ENCODE peak calls at places on chromosomes 2 and 18, in seven cellular contexts. J is heart left ventricle, M is epithelial cell of esophagus, C is body of pancreas, Y is lower leg skin, A is cardiac fibroblast, O is astrocyte of the spinal cord. V is an unnamed sample.

GRCh38 chr2:59025157-59025757 is 784.1 kb upstream of the FANCL start:
- DNase-seq in J (no peak), M (peak), C (peak), Y (no peak), A (peak), O (peak), V (peak)

GRCh38 chr2:12177052-12177994 is 430.9 kb downstream of the LPIN1 start:
- DNase-seq in J (peak), M (peak), C (peak), Y (no peak), A (peak), O (peak), V (peak)

GRCh38 chr2:83104202-83104601 is 1354.9 kb downstream of the SUCLG1 start:
- DNase-seq in J (no peak), M (no peak), C (no peak), Y (no peak), A (no peak), O (no peak), V (no peak)

GRCh38 chr2:9693138-9693520 is 62.3 kb upstream of the YWHAQ start:
- DNase-seq in J (peak), M (peak), C (no peak), Y (peak), A (peak), O (peak), V (peak)

GRCh38 chr2:231765496-231765929 is 15.6 kb downstream of the PDE6D start:
- DNase-seq in J (no peak), M (no peak), C (no peak), Y (no peak), A (no peak), O (no peak), V (no peak)

GRCh38 chr18:79512461-79513380 is 117.0 kb downstream of the NFATC1 start:
- DNase-seq in J (no peak), M (no peak), C (peak), Y (peak), A (no peak), O (no peak), V (no peak)

GRCh38 chr2:238642973-238643372 is 204.9 kb upstream of the TWIST2 start:
- DNase-seq in J (no peak), M (no peak), C (no peak), Y (peak), A (no peak), O (no peak), V (no peak)

GRCh38 chr2:201813996-201814845 is 7.9 kb downstream of the CDK15 start:
- DNase-seq in J (no peak), M (no peak), C (no peak), Y (no peak), A (peak), O (no peak), V (peak)

GRCh38 chr2:98663521-98664090 is 55.2 kb downstream of the UNC50 start:
- DNase-seq in J (no peak), M (no peak), C (no peak), Y (no peak), A (no peak), O (no peak), V (no peak)

DNA sequence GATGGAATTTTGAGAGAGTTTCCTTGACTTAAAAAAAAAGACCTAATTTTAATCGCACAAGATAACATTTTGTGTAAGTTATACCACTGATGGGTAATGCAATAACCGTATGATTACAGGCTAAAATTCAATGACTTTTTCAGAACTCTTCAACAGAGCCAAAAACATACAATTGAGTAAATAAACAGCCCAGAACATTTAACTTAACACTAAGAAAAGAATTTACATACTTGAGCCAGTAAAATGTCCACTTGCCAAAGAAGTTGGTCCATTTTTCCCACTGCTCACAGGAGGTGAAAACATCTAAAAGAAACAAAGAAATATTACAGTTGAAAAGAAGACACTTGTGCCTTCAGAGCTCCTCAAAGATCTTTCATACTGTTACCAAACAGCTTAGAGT is 2.9 kb downstream of the TCF4 start:
- DNase-seq in J (no peak), M (no peak), C (no peak), Y (no peak), A (peak), O (peak), V (peak)
- H3K4me3 ChIP-seq in J (peak), M (no peak), C (no peak), Y (no peak), A (no peak), O (no peak), V (no peak)

GRCh38 chr18:67463829-67464228 is 52.7 kb downstream of the DSEL start:
- DNase-seq in J (no peak), M (peak), C (no peak), Y (no peak), A (no peak), O (no peak), V (peak)
- TF ChIP-seq CTCF in J (no peak), M (peak), C (no peak), Y (no peak), A (peak), O (peak), V (peak)

GRCh38 chr2:144514731-144515424 is 5.0 kb downstream of the ZEB2 start:
- DNase-seq in J (no peak), M (no peak), C (no peak), Y (no peak), A (no peak), O (peak), V (no peak)
- H3K4me3 ChIP-seq in J (peak), M (no peak), C (no peak), Y (peak), A (peak), O (peak), V (peak)

DNA sequence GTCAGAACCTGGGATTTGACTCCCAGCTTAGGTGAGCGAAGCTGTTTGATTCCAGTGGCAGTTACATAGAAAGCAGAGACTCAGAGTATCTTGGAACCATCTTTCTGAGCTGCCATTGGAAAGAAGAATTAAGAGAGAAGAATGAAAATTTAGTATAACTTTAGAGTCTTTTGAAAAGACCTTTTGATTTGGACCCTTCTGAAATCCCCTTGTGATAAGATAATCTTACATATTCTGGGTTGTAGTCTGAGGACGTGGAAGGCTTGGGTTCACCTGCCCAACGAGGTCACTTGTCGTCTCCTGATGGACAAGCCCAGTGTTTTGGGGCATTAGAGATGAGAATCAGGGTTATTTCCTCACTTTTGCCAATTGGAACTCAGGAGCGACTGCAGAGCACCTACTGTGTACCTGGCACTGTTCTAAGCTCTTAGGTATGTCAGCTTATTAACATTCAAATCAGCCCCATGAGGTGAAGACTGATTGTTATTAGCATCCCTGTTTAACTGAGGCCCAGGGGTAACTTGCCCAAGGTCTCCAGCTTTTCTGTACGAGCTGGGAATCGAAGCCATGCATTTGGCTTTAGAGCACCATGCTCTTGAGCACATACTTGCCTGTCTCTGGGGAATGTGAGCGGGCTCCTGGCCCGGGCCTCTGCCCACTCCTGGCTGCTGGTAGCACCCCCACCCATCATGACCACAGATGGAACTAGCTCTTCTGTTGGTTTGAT is 2.9 kb downstream of the HK2 start:
- DNase-seq in J (no peak), M (no peak), C (no peak), Y (no peak), A (no peak), O (no peak), V (no peak)
- TF ChIP-seq CTCF in J (no peak), M (no peak), C (no peak), Y (no peak), A (no peak), O (no peak), V (no peak)

GRCh38 chr2:176085861-176086771 is 2.4 kb upstream of the EVX2 start:
- DNase-seq in J (no peak), M (peak), C (peak), Y (peak), A (peak), O (no peak), V (peak)

GRCh38 chr2:176087330-176088047 is 3.7 kb upstream of the EVX2 start:
- DNase-seq in J (no peak), M (no peak), C (no peak), Y (peak), A (no peak), O (no peak), V (no peak)

GRCh38 chr2:176088937-176089842 is 3.3 kb upstream of the HOXD13 start:
- DNase-seq in J (no peak), M (no peak), C (no peak), Y (peak), A (no peak), O (no peak), V (no peak)

GRCh38 chr2:176089843-176090395 is 2.6 kb upstream of the HOXD13 start:
- DNase-seq in J (no peak), M (no peak), C (no peak), Y (peak), A (no peak), O (no peak), V (no peak)

DNA sequence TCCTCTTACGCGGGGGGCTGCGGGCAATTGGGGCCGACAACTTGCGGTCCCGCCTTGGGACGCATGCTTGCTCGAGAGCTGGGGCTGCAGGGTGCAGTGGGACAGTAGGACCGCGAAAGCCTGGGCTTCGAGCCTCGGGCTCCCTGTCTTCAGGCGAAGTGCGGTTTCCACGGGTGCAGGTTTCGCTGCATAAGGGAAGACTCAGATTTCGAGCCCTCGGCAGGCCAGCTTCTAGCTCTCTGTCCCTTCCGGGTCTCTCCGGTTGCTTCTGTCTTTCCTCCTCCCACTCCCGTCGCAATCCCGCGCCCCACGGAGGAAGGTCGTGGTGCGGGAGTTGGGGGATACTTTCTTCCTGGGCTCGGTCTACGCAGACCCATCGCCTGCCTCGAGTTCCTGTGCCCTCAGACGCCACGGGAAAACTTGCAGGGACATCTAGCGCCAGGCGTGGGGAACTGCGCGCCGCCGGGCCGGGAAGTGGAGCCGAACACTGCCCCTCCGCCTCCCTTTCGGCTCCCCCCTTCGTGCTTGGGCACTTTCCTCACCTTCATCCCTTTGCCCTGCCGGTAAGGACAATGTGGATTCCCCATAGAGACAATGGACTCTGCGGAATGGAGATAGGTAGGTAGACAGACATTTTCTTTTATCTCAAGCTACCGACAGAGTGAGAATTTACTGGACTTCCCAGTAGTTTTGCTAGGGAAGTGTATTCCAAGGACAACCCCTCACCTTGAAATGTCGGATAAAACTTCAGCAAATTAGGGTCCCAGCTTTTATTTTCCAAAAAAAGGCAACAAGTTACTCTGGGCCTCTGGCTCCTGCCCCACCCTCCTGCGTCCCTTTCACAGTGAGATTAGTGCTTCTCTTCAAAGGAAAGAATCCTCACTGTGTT is 4.2 kb upstream of the HOXD13 start:
- DNase-seq in J (no peak), M (peak), C (peak), Y (peak), A (peak), O (peak), V (peak)
- H3K4me3 ChIP-seq in J (peak), M (no peak), C (no peak), Y (no peak), A (peak), O (peak), V (no peak)

V was measured in fibroblast of mammary gland.